ENCODE peak calls at places on chromosome 10, in eight cellular contexts. W, M, B, S, T, D, F and L are unnamed samples.

GRCh38 chr10:131112691-131113090 is 198.8 kb downstream of the TCERG1L start:
- DNase-seq in W (no peak), M (no peak), B (no peak), S (no peak), T (no peak), D (no peak), F (no peak), L (no peak)

GRCh38 chr10:101273736-101274135 is 44.5 kb upstream of the LBX1 start:
- DNase-seq in W (no peak), M (no peak), B (no peak), S (no peak), T (no peak), D (no peak), F (no peak), L (no peak)

GRCh38 chr10:94036664-94037033 is 42.9 kb downstream of the PLCE1 start:
- DNase-seq in W (no peak), M (no peak), B (no peak), S (no peak), T (no peak), D (no peak), F (no peak), L (no peak)

GRCh38 chr10:128883126-128884060 is 583.6 kb upstream of the MGMT start:
- DNase-seq in W (no peak), M (no peak), B (no peak), S (no peak), T (no peak), D (no peak), F (no peak), L (no peak)

GRCh38 chr10:7585228-7585627 is 81.5 kb downstream of the ITIH5 start:
- DNase-seq in W (no peak), M (no peak), B (no peak), S (no peak), T (no peak), D (no peak), F (no peak), L (no peak)

GRCh38 chr10:6918305-6918704 is 338.2 kb upstream of the PRKCQ start:
- DNase-seq in W (no peak), M (no peak), B (peak; percentile 39), S (peak; percentile 73), T (no peak), D (peak; percentile 24), F (peak; percentile 24), L (peak; percentile 59)

GRCh38 chr10:115772606-115773005 is 500.4 kb downstream of the GFRA1 start:
- DNase-seq in W (no peak), M (no peak), B (no peak), S (no peak), T (peak; percentile 2), D (no peak), F (peak; percentile 77), L (no peak)

GRCh38 chr10:124205432-124205831 is 112.0 kb upstream of the CHST15 start:
- DNase-seq in W (peak; percentile 25), M (no peak), B (no peak), S (no peak), T (no peak), D (no peak), F (no peak), L (no peak)

GRCh38 chr10:31906039-31906438 is 22.6 kb downstream of the ARHGAP12 start:
- DNase-seq in W (no peak), M (no peak), B (no peak), S (no peak), T (no peak), D (no peak), F (peak; percentile 47), L (no peak)

GRCh38 chr10:1211844-1212570 is 155.8 kb downstream of the WDR37 start:
- DNase-seq in W (no peak), M (no peak), B (no peak), S (no peak), T (no peak), D (no peak), F (no peak), L (no peak)

GRCh38 chr10:101453791-101454718 is 100.1 kb downstream of the BTRC start:
- DNase-seq in W (no peak), M (no peak), B (no peak), S (no peak), T (no peak), D (no peak), F (no peak), L (no peak)

GRCh38 chr10:3107426-3107961 is 40.1 kb downstream of the PFKP start:
- DNase-seq in W (peak; percentile 90), M (peak; percentile 87), B (peak; percentile 87), S (no peak), T (peak; percentile 88), D (peak; percentile 88), F (peak; percentile 94), L (peak; percentile 43)

GRCh38 chr10:26386800-26387199 is 51.3 kb upstream of the APBB1IP start:
- DNase-seq in W (no peak), M (no peak), B (no peak), S (no peak), T (no peak), D (no peak), F (no peak), L (no peak)

GRCh38 chr10:131726460-131726861 is 174.3 kb upstream of the PPP2R2D start:
- DNase-seq in W (no peak), M (peak; percentile 79), B (peak; percentile 42), S (no peak), T (no peak), D (peak; percentile 43), F (peak; percentile 2), L (no peak)

GRCh38 chr10:4073912-4074311 is 288.9 kb upstream of the KLF6 start:
- DNase-seq in W (no peak), M (peak; percentile 77), B (no peak), S (no peak), T (no peak), D (no peak), F (peak; percentile 94), L (no peak)

GRCh38 chr10:49318028-49318427 is 19.1 kb downstream of the C10orf71 start:
- DNase-seq in W (no peak), M (no peak), B (no peak), S (no peak), T (no peak), D (no peak), F (no peak), L (no peak)

GRCh38 chr10:89685932-89686331 is 15.5 kb upstream of the KIF20B start:
- DNase-seq in W (no peak), M (no peak), B (no peak), S (peak; percentile 20), T (no peak), D (no peak), F (no peak), L (no peak)

GRCh38 chr10:51272580-51272979 is 198.3 kb downstream of the PRKG1 start:
- DNase-seq in W (no peak), M (peak; percentile 12), B (no peak), S (no peak), T (no peak), D (no peak), F (no peak), L (no peak)

GRCh38 chr10:109893371-109893770 is 29.9 kb downstream of the XPNPEP1 start:
- DNase-seq in W (no peak), M (no peak), B (no peak), S (no peak), T (no peak), D (no peak), F (no peak), L (no peak)
- H3K4me1 ChIP-seq in W (no peaks in the 10 kb centered on the region), M (peaks cover 46% of the 10 kb centered on the region), B (peaks cover 47% of the 10 kb centered on the region), S (peaks cover 4% of the 10 kb centered on the region), T (no peaks in the 10 kb centered on the region), D (peaks cover 66% of the 10 kb centered on the region), F (peaks cover 64% of the 10 kb centered on the region), L (peaks cover 50% of the 10 kb centered on the region)

GRCh38 chr10:97497572-97498075 is 598 bp downstream of the MMS19 start:
- DNase-seq in W (peak; percentile 76), M (peak; percentile 89), B (peak; percentile 72), S (peak; percentile 67), T (peak; percentile 97), D (peak; percentile 67), F (peak; percentile 97), L (peak; percentile 84)

GRCh38 chr10:97498076-97498840 is at the start of gene MMS19:
- DNase-seq in W (peak; percentile 100), M (peak; percentile 100), B (peak; percentile 100), S (peak; percentile 99), T (peak; percentile 98), D (peak; percentile 100), F (peak; percentile 100), L (peak; percentile 100)

GRCh38 chr10:97500297-97500575 is 1.5 kb downstream of the UBTD1 start:
- DNase-seq in W (no peak), M (no peak), B (no peak), S (no peak), T (no peak), D (no peak), F (no peak), L (no peak)

GRCh38 chr10:97499561-97500296 is 1.0 kb downstream of the UBTD1 start:
- DNase-seq in W (peak; percentile 83), M (peak; percentile 92), B (peak; percentile 61), S (no peak), T (peak; percentile 17), D (peak; percentile 69), F (peak; percentile 86), L (peak; percentile 53)

GRCh38 chr10:97498841-97499560 is at the start of gene UBTD1:
- DNase-seq in W (peak; percentile 74), M (no peak), B (peak; percentile 68), S (peak; percentile 46), T (peak; percentile 27), D (peak; percentile 54), F (peak; percentile 79), L (peak; percentile 43)
- H3K4me1 ChIP-seq in W (no peaks in the 10 kb centered on the region), M (peaks cover 24% of the 10 kb centered on the region), B (peaks cover 44% of the 10 kb centered on the region), S (peaks cover 42% of the 10 kb centered on the region), T (peaks cover 23% of the 10 kb centered on the region), D (peaks cover 40% of the 10 kb centered on the region), F (peaks cover 28% of the 10 kb centered on the region), L (peaks cover 20% of the 10 kb centered on the region)

GRCh38 chr10:132744839-132745238 is 41.1 kb downstream of the NKX6-2 start:
- DNase-seq in W (no peak), M (no peak), B (no peak), S (no peak), T (no peak), D (no peak), F (no peak), L (no peak)
- H3K4me1 ChIP-seq in W (no peaks in the 10 kb centered on the region), M (no peaks in the 10 kb centered on the region), B (no peaks in the 10 kb centered on the region), S (no peaks in the 10 kb centered on the region), T (no peaks in the 10 kb centered on the region), D (no peaks in the 10 kb centered on the region), F (peaks cover 7% of the 10 kb centered on the region), L (peaks cover 11% of the 10 kb centered on the region)

DNA sequence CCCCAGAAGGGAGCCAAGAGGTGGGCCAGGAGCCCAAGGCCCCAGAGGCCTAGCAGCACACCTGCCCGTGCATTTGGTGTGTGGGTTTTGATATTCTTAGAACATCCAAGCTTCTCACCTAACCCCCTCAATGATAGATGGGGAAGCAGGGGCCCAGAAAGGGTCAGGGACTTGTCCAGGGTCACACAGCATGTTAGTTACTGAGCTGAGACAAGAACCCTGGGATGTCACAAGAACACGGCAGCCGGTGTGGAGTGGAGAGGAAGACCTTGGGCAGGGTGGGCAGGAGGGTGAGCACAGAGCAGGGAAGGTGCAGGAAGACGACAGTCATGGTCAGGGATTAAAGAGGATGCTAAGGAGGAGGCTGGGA is 44.3 kb downstream of the UNC5B start:
- DNase-seq in W (no peak), M (no peak), B (no peak), S (no peak), T (no peak), D (no peak), F (no peak), L (no peak)
- H3K4me1 ChIP-seq in W (no peaks in the 10 kb centered on the region), M (peaks cover 31% of the 10 kb centered on the region), B (peaks cover 17% of the 10 kb centered on the region), S (no peaks in the 10 kb centered on the region), T (no peaks in the 10 kb centered on the region), D (no peaks in the 10 kb centered on the region), F (peaks cover 35% of the 10 kb centered on the region), L (peaks cover 86% of the 10 kb centered on the region)

GRCh38 chr10:17058093-17058492 is 71.5 kb downstream of the CUBN start:
- DNase-seq in W (no peak), M (no peak), B (no peak), S (no peak), T (no peak), D (no peak), F (no peak), L (no peak)
- H3K4me1 ChIP-seq in W (no peaks in the 10 kb centered on the region), M (peaks cover 2% of the 10 kb centered on the region), B (peaks cover 6% of the 10 kb centered on the region), S (no peaks in the 10 kb centered on the region), T (peaks cover 25% of the 10 kb centered on the region), D (no peaks in the 10 kb centered on the region), F (peaks cover 56% of the 10 kb centered on the region), L (no peaks in the 10 kb centered on the region)